ENCODE peak calls at places on chromosome 13, in four cellular contexts. S is GM12892, V is suprapubic skin, D is HL-60. L is an unnamed sample.

GRCh38 chr13:61536443-61536842 is 120.8 kb upstream of the PCDH20 start:
- DNase-seq in V (no peak), D (no peak), S (no peak), L (no peak)

GRCh38 chr13:109140054-109140776 is 510.8 kb downstream of the MYO16 start:
- DNase-seq in V (no peak), S (no peak), D (no peak), L (no peak)

GRCh38 chr13:106407338-106407737 is 128.1 kb downstream of the EFNB2 start:
- DNase-seq in S (no peak), V (no peak), D (no peak), L (no peak)

GRCh38 chr13:97256343-97256783 is 34.2 kb downstream of the MBNL2 start:
- DNase-seq in V (no peak), S (no peak), D (no peak), L (peak; percentile 98)

GRCh38 chr13:114212096-114212495 is 22.6 kb upstream of the CDC16 start:
- DNase-seq in D (no peak), S (no peak), V (no peak), L (no peak)

GRCh38 chr13:106129273-106129672 is 406.2 kb downstream of the EFNB2 start:
- DNase-seq in S (no peak), V (no peak), D (no peak), L (no peak)

GRCh38 chr13:32116210-32116609 is 84.6 kb downstream of the FRY start:
- DNase-seq in S (no peak), V (no peak), D (peak; percentile 86), L (no peak)

GRCh38 chr13:91172160-91172559 is 175.3 kb upstream of the MIR17HG start:
- DNase-seq in V (no peak), D (no peak), S (no peak), L (no peak)

GRCh38 chr13:30818323-30818960 is 83.1 kb downstream of the ALOX5AP start:
- DNase-seq in D (no peak), V (no peak), S (no peak), L (no peak)

GRCh38 chr13:50711449-50711848 is 132.0 kb downstream of the DLEU7 start:
- DNase-seq in S (no peak), D (no peak), V (no peak), L (no peak)

GRCh38 chr13:83622422-83622784 is 259.9 kb downstream of the SLITRK1 start:
- DNase-seq in S (no peak), D (no peak), V (no peak), L (no peak)

GRCh38 chr13:33259296-33259695 is 26.3 kb downstream of the STARD13 start:
- DNase-seq in D (no peak), S (no peak), V (no peak), L (no peak)

GRCh38 chr13:66887088-66887487 is 343.0 kb downstream of the PCDH9 start:
- DNase-seq in S (no peak), D (no peak), V (no peak), L (no peak)

GRCh38 chr13:98298599-98298998 is 121.5 kb upstream of the RNF113B start:
- DNase-seq in D (no peak), S (no peak), V (no peak), L (no peak)

GRCh38 chr13:49495783-49496762 is at the start of gene PHF11:
- DNase-seq in V (peak; percentile 89), D (peak; percentile 82), S (peak; percentile 67), L (no peak)

GRCh38 chr13:59112375-59112774 is 1051.4 kb downstream of the DIAPH3 start:
- DNase-seq in S (no peak), V (peak; percentile 60), D (no peak), L (no peak)

GRCh38 chr13:95924389-95924994 is 128.7 kb downstream of the UGGT2 start:
- DNase-seq in V (no peak), S (no peak), D (peak; percentile 91), L (peak; percentile 16)

GRCh38 chr13:74103970-74104555 is 30.1 kb downstream of the KLF12 start:
- DNase-seq in D (no peak), V (no peak), S (no peak), L (no peak)

DNA sequence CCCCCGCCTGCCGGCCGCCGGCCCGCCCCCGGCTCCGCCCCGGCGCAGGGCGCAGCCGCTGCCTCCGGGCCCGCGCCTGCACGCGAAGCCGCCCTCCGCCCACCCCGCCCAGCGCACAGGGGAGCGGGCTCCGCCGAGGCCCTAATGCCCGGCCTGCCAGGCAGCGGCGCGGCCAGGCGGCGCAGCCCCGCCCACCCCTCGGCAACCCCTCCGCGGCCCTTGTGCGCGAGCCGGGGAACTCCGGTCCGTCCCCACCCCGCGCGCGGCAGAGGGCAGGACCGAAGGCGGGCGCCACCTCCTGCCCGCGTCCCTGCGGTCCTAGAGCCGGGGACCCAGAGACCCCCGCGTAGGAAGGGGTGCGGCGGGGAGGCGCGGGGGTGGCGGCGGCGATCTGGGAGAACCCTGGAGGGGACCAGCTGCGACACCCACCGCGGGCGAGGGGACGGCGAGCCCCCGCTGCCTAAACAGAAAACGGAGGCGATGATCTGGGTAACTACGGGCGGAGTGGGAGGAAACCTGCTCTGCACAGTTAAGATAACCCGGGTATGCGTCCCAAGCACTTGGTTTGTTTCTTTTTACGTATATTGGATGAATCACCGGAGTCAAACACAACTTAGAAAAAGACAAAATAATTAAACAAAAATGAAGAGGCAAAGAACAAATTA is 351 bp upstream of the USP12 start:
- DNase-seq in S (peak; percentile 77), D (peak; percentile 92), V (peak; percentile 93), L (peak; percentile 72)
- TF ChIP-seq POLR2AphosphoS5 in S (peak; percentile 50), D (no peak), V (peak; percentile 14), L (peak; percentile 46)

DNA sequence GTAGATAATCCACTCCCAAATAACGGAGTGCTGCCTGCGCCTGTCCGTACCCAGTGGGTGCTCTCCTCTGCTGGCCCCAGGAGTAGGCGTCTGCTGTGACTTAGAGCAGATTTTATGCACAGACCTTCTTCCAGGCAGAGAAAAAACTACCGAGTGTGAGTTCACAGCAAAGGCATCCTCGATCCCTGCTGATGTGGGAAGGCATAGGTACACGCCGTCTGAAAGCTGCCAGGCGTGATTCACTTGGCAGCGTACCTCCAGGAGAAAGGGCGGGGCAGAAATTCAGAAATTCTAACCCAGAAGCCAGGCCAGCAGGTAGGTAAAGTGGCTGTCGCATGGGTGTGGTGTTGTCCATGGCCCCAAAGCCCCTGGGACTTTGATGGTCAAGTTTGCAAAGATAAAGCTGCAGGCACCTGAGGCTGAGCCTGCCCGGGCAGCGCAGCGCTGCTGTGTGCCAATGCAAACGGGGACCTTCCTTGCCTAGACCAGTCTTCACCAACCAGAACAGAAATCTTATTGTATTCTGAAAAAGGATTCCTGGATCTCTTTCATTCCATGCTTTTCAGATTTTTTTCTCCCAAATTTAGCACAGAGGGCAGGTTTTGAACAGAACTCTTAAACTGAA is 36.3 kb downstream of the COL4A2 start:
- DNase-seq in S (no peak), V (no peak), D (no peak), L (peak; percentile 15)
- TF ChIP-seq POLR2AphosphoS5 in S (no peak), V (no peak), D (no peak), L (no peak)

GRCh38 chr13:68051910-68052309 is 821.8 kb upstream of the PCDH9 start:
- DNase-seq in D (no peak), S (no peak), V (no peak), L (no peak)

DNA sequence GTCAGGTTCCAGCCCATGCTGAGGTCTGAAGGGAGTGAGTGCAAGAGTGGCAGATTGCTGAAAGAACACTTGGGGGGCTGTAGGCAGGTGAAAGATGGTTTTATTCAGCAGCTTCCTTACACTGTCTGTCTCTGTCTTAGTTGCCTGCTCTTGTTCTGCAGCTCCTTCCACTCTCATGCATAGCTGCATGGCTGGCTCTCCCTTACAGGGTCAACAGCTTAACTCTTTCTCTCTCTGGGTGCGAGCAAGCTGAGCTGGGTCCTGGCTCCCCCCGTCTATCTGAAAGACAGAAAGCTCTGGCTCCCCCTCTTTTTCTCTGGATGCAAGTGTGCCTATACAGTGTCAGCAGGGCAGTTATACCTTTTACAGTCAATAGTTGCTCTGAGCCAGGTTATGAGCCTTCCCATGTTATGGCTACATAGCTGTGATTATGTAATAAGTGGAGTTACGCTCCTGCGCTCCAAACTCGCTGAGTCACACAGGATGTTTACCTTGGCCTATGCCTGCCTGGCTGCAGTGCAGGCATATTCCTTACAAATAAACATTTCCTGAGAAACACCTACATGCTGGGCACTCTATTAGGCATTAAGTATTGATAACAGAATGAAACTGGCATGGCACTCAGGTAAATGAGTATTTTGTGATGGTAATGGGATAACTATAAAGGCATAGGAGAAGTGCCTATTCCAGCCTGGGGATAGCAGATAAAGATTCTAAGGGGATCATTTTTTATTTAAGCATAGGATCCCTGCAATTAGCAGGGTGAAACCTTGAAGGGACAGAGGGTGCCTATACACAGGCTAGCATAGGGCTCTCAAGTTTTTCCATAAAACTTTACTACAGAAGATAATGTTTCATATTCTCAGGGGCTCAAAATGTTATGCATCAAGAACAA is 826.9 kb upstream of the PCDH9 start:
- DNase-seq in V (no peak), D (no peak), S (no peak), L (no peak)
- TF ChIP-seq POLR2AphosphoS5 in V (no peak), D (no peak), S (no peak), L (no peak)

DNA sequence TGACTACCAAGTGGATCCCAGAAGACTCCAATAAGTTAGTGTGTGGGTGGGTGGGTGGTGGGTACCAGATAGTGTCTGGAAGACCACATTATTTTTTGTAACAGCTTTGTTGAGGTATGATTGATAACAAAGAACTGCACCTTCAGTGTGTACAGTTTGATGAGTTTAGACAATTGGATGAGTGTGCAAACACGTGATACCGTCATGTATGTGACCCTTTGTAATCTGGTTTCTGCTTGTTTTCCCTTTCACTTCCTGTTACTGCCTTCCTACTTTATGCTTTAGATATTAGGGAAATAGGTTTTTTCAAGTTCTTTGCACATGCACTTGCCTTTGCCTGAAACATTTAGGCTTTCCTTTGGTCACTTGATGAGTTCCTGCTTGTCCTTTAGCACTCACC is 8.5 kb downstream of the RPL21 start:
- DNase-seq in V (no peak), D (no peak), S (no peak), L (no peak)
- TF ChIP-seq POLR2AphosphoS5 in V (no peak), D (no peak), S (peak; percentile 58), L (no peak)